ENCODE peak calls at places on chromosomes 7 and 10, in nine cellular contexts. One of them, this sample, is unnamed. For H3K4me1, the result is how much of the 10 kb centered on the place peaks cover.

GRCh38 chr7:54705436-54705835 is 53.6 kb downstream of the SEC61G start:
- DNase-seq in Peyer's patch: no peak
- DNase-seq in esophagus squamous epithelium: no peak
- DNase-seq in SJSA1: no peak
- DNase-seq in mucosa of descending colon: peak
- DNase-seq in uterus: no peak
- DNase-seq in A549: peak
- DNase-seq in sigmoid colon: no peak
- DNase-seq in BE2C: peak
- DNase-seq in this sample: no peak

GRCh38 chr7:105838273-105839141 is 37.9 kb downstream of the ATXN7L1 start:
- DNase-seq in Peyer's patch: peak
- DNase-seq in esophagus squamous epithelium: no peak
- DNase-seq in SJSA1: peak
- DNase-seq in mucosa of descending colon: peak
- DNase-seq in uterus: peak
- DNase-seq in A549: no peak
- DNase-seq in sigmoid colon: no peak
- DNase-seq in BE2C: peak
- DNase-seq in this sample: no peak

GRCh38 chr10:132482090-132482489 is 55.5 kb upstream of the INPP5A start:
- DNase-seq in Peyer's patch: no peak
- DNase-seq in esophagus squamous epithelium: no peak
- DNase-seq in SJSA1: peak
- DNase-seq in mucosa of descending colon: no peak
- DNase-seq in uterus: peak
- DNase-seq in A549: no peak
- DNase-seq in sigmoid colon: peak
- DNase-seq in BE2C: no peak
- DNase-seq in this sample: no peak

GRCh38 chr10:7318836-7319235 is 92.0 kb downstream of the SFMBT2 start:
- DNase-seq in Peyer's patch: no peak
- DNase-seq in esophagus squamous epithelium: no peak
- DNase-seq in SJSA1: no peak
- DNase-seq in mucosa of descending colon: no peak
- DNase-seq in uterus: no peak
- DNase-seq in A549: no peak
- DNase-seq in sigmoid colon: no peak
- DNase-seq in BE2C: no peak
- DNase-seq in this sample: no peak

GRCh38 chr7:95690367-95690947 is 81.9 kb upstream of the DYNC1I1 start:
- DNase-seq in Peyer's patch: no peak
- DNase-seq in esophagus squamous epithelium: no peak
- DNase-seq in SJSA1: no peak
- DNase-seq in mucosa of descending colon: no peak
- DNase-seq in uterus: no peak
- DNase-seq in A549: peak
- DNase-seq in sigmoid colon: no peak
- DNase-seq in BE2C: peak
- DNase-seq in this sample: no peak

GRCh38 chr7:36925207-36925606 is 200.9 kb upstream of the AOAH start:
- DNase-seq in Peyer's patch: no peak
- DNase-seq in esophagus squamous epithelium: no peak
- DNase-seq in SJSA1: no peak
- DNase-seq in mucosa of descending colon: no peak
- DNase-seq in uterus: no peak
- DNase-seq in A549: no peak
- DNase-seq in sigmoid colon: no peak
- DNase-seq in BE2C: no peak
- DNase-seq in this sample: no peak

GRCh38 chr7:24965831-24966708 is 13.9 kb downstream of the OSBPL3 start:
- DNase-seq in Peyer's patch: peak
- DNase-seq in esophagus squamous epithelium: no peak
- DNase-seq in SJSA1: no peak
- DNase-seq in mucosa of descending colon: peak
- DNase-seq in uterus: no peak
- DNase-seq in A549: no peak
- DNase-seq in sigmoid colon: no peak
- DNase-seq in BE2C: no peak
- DNase-seq in this sample: peak

GRCh38 chr7:86918245-86918644 is 141.2 kb downstream of the ELAPOR2 start:
- DNase-seq in Peyer's patch: no peak
- DNase-seq in esophagus squamous epithelium: no peak
- DNase-seq in SJSA1: no peak
- DNase-seq in mucosa of descending colon: no peak
- DNase-seq in uterus: no peak
- DNase-seq in A549: no peak
- DNase-seq in sigmoid colon: no peak
- DNase-seq in BE2C: no peak
- DNase-seq in this sample: no peak

GRCh38 chr10:44978570-44979280 is at the start of gene DEPP1:
- DNase-seq in Peyer's patch: peak
- DNase-seq in esophagus squamous epithelium: peak
- DNase-seq in SJSA1: peak
- DNase-seq in mucosa of descending colon: peak
- DNase-seq in uterus: peak
- DNase-seq in A549: peak
- DNase-seq in sigmoid colon: peak
- DNase-seq in BE2C: peak
- DNase-seq in this sample: no peak

GRCh38 chr7:78768859-78769258 is 684.6 kb downstream of the MAGI2 start:
- DNase-seq in Peyer's patch: no peak
- DNase-seq in esophagus squamous epithelium: no peak
- DNase-seq in SJSA1: no peak
- DNase-seq in mucosa of descending colon: no peak
- DNase-seq in uterus: no peak
- DNase-seq in A549: no peak
- DNase-seq in sigmoid colon: no peak
- DNase-seq in BE2C: no peak
- DNase-seq in this sample: no peak

GRCh38 chr7:102320181-102320580 is 33.5 kb downstream of the SH2B2 start:
- DNase-seq in Peyer's patch: peak
- DNase-seq in esophagus squamous epithelium: no peak
- DNase-seq in SJSA1: no peak
- DNase-seq in mucosa of descending colon: no peak
- DNase-seq in uterus: no peak
- DNase-seq in A549: no peak
- DNase-seq in sigmoid colon: no peak
- DNase-seq in BE2C: no peak
- DNase-seq in this sample: no peak

GRCh38 chr10:34872820-34873219 is 57.7 kb upstream of the PARD3 start:
- DNase-seq in Peyer's patch: no peak
- DNase-seq in esophagus squamous epithelium: no peak
- DNase-seq in SJSA1: no peak
- DNase-seq in mucosa of descending colon: no peak
- DNase-seq in uterus: no peak
- DNase-seq in A549: no peak
- DNase-seq in sigmoid colon: no peak
- DNase-seq in BE2C: no peak
- DNase-seq in this sample: no peak

GRCh38 chr7:30504347-30505173 is at the start of gene GGCT:
- DNase-seq in Peyer's patch: peak
- DNase-seq in esophagus squamous epithelium: peak
- DNase-seq in SJSA1: peak
- DNase-seq in mucosa of descending colon: peak
- DNase-seq in uterus: peak
- DNase-seq in A549: peak
- DNase-seq in sigmoid colon: peak
- DNase-seq in BE2C: peak
- DNase-seq in this sample: peak

GRCh38 chr10:120456626-120457430 is at the start of gene PLPP4:
- DNase-seq in Peyer's patch: no peak
- DNase-seq in esophagus squamous epithelium: no peak
- DNase-seq in SJSA1: peak
- DNase-seq in mucosa of descending colon: no peak
- DNase-seq in uterus: no peak
- DNase-seq in A549: no peak
- DNase-seq in sigmoid colon: no peak
- DNase-seq in BE2C: peak
- DNase-seq in this sample: no peak
- H3K4me3 ChIP-seq in Peyer's patch: peak
- H3K4me3 ChIP-seq in esophagus squamous epithelium: peak
- H3K4me3 ChIP-seq in SJSA1: peak
- H3K4me3 ChIP-seq in mucosa of descending colon: no peak
- H3K4me3 ChIP-seq in uterus: peak
- H3K4me3 ChIP-seq in A549: peak
- H3K4me3 ChIP-seq in sigmoid colon: peak
- H3K4me3 ChIP-seq in BE2C: peak
- H3K4me3 ChIP-seq in this sample: no peak

DNA sequence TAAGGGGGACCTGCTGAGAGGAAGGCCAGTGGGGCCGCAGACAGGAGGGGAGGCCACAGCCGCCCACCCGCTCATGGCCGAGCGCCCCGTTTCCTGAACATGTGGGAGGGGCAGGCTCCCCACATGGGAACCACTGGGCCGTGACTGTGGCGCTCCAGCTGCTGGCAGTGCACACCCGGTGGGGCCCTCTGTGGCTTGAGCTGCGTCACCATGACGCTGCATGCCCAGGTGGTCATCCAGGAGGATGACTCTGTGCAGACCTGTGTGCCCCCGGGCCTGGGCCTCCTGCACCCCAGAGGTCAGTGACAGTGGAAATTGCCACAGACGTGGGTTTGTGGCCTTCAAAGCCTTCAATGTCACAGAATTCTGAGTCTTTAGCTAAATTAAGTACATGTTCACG is 85.1 kb downstream of the MGMT start:
- DNase-seq in Peyer's patch: no peak
- DNase-seq in esophagus squamous epithelium: no peak
- DNase-seq in SJSA1: no peak
- DNase-seq in mucosa of descending colon: no peak
- DNase-seq in uterus: no peak
- DNase-seq in A549: no peak
- DNase-seq in sigmoid colon: no peak
- DNase-seq in BE2C: no peak
- DNase-seq in this sample: no peak
- H3K4me1 ChIP-seq in Peyer's patch: under half
- H3K4me1 ChIP-seq in esophagus squamous epithelium: under half
- H3K4me1 ChIP-seq in SJSA1: under half
- H3K4me1 ChIP-seq in mucosa of descending colon: under half
- H3K4me1 ChIP-seq in uterus: under half
- H3K4me1 ChIP-seq in A549: under half
- H3K4me1 ChIP-seq in sigmoid colon: under half
- H3K4me1 ChIP-seq in BE2C: under half
- H3K4me1 ChIP-seq in this sample: under half

DNA sequence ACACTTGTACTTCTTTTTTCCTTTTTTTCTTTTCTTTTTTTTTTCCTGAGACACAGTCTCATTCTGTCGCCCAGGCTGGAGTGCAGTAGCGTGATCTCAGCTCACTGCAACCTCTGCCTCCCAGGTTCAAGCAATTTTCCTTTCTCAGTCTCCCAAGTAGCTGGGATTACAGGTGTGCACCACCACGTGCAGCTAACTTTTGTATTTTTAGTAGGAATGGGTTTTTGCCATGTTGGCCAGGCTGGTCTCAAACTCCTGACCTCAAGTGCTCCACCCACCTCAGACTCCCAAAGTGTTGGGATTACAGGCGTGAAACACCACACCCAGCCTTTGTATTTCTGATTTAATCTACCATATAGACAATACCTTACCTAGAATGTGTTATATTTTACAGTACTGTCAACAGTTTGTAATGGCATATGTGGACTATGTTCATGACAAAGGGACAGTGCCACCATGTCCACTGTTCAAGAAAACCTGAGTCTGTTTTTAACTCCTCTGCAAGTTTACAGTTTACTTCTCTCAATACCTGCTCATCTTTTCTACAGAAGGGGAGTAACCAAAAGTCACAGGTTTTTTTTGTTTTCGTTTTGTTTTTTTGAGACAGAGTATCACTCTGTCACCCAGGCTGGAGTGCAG is 223.8 kb upstream of the KLF14 start:
- DNase-seq in Peyer's patch: no peak
- DNase-seq in esophagus squamous epithelium: no peak
- DNase-seq in SJSA1: no peak
- DNase-seq in mucosa of descending colon: no peak
- DNase-seq in uterus: no peak
- DNase-seq in A549: no peak
- DNase-seq in sigmoid colon: no peak
- DNase-seq in BE2C: no peak
- DNase-seq in this sample: peak
- H3K4me3 ChIP-seq in Peyer's patch: no peak
- H3K4me3 ChIP-seq in esophagus squamous epithelium: no peak
- H3K4me3 ChIP-seq in SJSA1: no peak
- H3K4me3 ChIP-seq in mucosa of descending colon: no peak
- H3K4me3 ChIP-seq in uterus: no peak
- H3K4me3 ChIP-seq in A549: no peak
- H3K4me3 ChIP-seq in sigmoid colon: no peak
- H3K4me3 ChIP-seq in BE2C: no peak
- H3K4me3 ChIP-seq in this sample: peak

GRCh38 chr10:62653254-62653653 is 151.3 kb upstream of the ADO start:
- DNase-seq in Peyer's patch: no peak
- DNase-seq in esophagus squamous epithelium: no peak
- DNase-seq in SJSA1: no peak
- DNase-seq in mucosa of descending colon: peak
- DNase-seq in uterus: no peak
- DNase-seq in A549: no peak
- DNase-seq in sigmoid colon: no peak
- DNase-seq in BE2C: no peak
- DNase-seq in this sample: no peak
- H3K4me1 ChIP-seq in Peyer's patch: under half
- H3K4me1 ChIP-seq in esophagus squamous epithelium: under half
- H3K4me1 ChIP-seq in SJSA1: under half
- H3K4me1 ChIP-seq in mucosa of descending colon: under half
- H3K4me1 ChIP-seq in uterus: under half
- H3K4me1 ChIP-seq in A549: under half
- H3K4me1 ChIP-seq in sigmoid colon: under half
- H3K4me1 ChIP-seq in BE2C: under half
- H3K4me1 ChIP-seq in this sample: under half

This sample was measured in CD4-positive, CD25-positive, alpha-beta regulatory T cell.